ENCODE peak calls at places on chromosomes 16 and 17, in seven cellular contexts. G, B, Z, X, N, S and W are unnamed samples.

GRCh38 chr16:65489531-65490023 is 367.7 kb upstream of the CDH11 start:
- DNase-seq in X (no peak), Z (no peak), N (no peak), S (no peak), G (no peak), B (peak), W (no peak)

GRCh38 chr17:72715906-72716572 is 376.4 kb downstream of the SLC39A11 start:
- DNase-seq in G (no peak), N (no peak), B (peak), Z (peak), X (no peak), S (peak), W (peak)

GRCh38 chr16:78961464-78961863 is 639.1 kb downstream of the MAF start:
- DNase-seq in X (no peak), S (no peak), G (no peak), N (no peak), Z (no peak), B (no peak), W (no peak)

GRCh38 chr17:10042589-10043244 is 137.6 kb upstream of the RCVRN start:
- DNase-seq in Z (no peak), S (no peak), N (no peak), G (no peak), X (no peak), B (no peak), W (no peak)

GRCh38 chr17:13199425-13199824 is 181.6 kb upstream of the ELAC2 start:
- DNase-seq in B (no peak), N (no peak), S (no peak), Z (no peak), G (no peak), X (no peak), W (no peak)

GRCh38 chr16:4850211-4850610 is 2.9 kb downstream of the UBN1 start:
- DNase-seq in N (no peak), X (no peak), G (no peak), B (no peak), Z (peak), S (peak), W (no peak)

GRCh38 chr17:72123964-72124791 is 3.4 kb downstream of the SOX9 start:
- DNase-seq in S (no peak), B (no peak), N (no peak), Z (no peak), G (peak), X (peak), W (no peak)

GRCh38 chr17:49434821-49435581 is 20.3 kb upstream of the PHB1 start:
- DNase-seq in S (peak), X (peak), G (peak), Z (peak), B (peak), N (peak), W (peak)

GRCh38 chr17:82242977-82243647 is 14.3 kb downstream of the SLC16A3 start:
- DNase-seq in X (no peak), S (peak), B (no peak), G (no peak), Z (peak), N (no peak), W (no peak)

GRCh38 chr17:80063815-80064585 is 27.6 kb downstream of the CCDC40 start:
- DNase-seq in S (peak), N (no peak), B (peak), X (no peak), Z (peak), G (no peak), W (peak)

GRCh38 chr17:82180776-82181528 is 31.7 kb downstream of the CCDC57 start:
- DNase-seq in N (no peak), G (no peak), B (no peak), Z (no peak), X (no peak), S (no peak), W (no peak)

GRCh38 chr17:27609606-27610303 is 21.2 kb upstream of the LGALS9 start:
- DNase-seq in Z (peak), B (peak), S (peak), G (peak), N (no peak), X (no peak), W (no peak)

GRCh38 chr17:1108560-1108809 is 71.3 kb downstream of the ABR start:
- DNase-seq in N (no peak), S (peak), B (peak), Z (no peak), G (no peak), X (no peak), W (no peak)

GRCh38 chr17:13413001-13413400 is 188.7 kb downstream of the HS3ST3A1 start:
- DNase-seq in G (no peak), X (no peak), S (no peak), Z (peak), B (no peak), N (no peak), W (peak)

GRCh38 chr16:31064882-31065461 is 9.1 kb downstream of the ZNF668 start:
- DNase-seq in S (peak), Z (peak), B (no peak), N (no peak), X (no peak), G (no peak), W (peak)

GRCh38 chr16:80700558-80700957 is 103.8 kb downstream of the CDYL2 start:
- DNase-seq in B (no peak), X (no peak), G (no peak), N (no peak), S (no peak), Z (no peak), W (no peak)

GRCh38 chr17:43766413-43767052 is 7.9 kb upstream of the SOST start:
- DNase-seq in N (peak), X (peak), S (peak), Z (peak), B (peak), G (peak), W (peak)

GRCh38 chr16:88752386-88753002 is 32.5 kb downstream of the PIEZO1 start:
- DNase-seq in B (no peak), S (no peak), Z (no peak), G (no peak), X (no peak), N (no peak), W (no peak)

GRCh38 chr17:4154201-4154600 is 11.2 kb downstream of the CYB5D2 start:
- DNase-seq in Z (no peak), S (no peak), N (no peak), X (no peak), B (no peak), G (no peak), W (no peak)

GRCh38 chr16:48366165-48367093 is 18.8 kb downstream of the SIAH1 start:
- DNase-seq in G (peak), N (no peak), S (peak), Z (peak), X (no peak), B (peak), W (peak)

GRCh38 chr17:42387663-42388380 is 420 bp downstream of the STAT3 start:
- DNase-seq in X (peak), Z (no peak), G (peak), N (no peak), S (peak), B (peak), W (peak)

GRCh38 chr16:54285414-54286066 is 1.0 kb downstream of the IRX3 start:
- DNase-seq in S (no peak), Z (no peak), G (peak), X (no peak), B (peak), N (peak), W (no peak)

DNA sequence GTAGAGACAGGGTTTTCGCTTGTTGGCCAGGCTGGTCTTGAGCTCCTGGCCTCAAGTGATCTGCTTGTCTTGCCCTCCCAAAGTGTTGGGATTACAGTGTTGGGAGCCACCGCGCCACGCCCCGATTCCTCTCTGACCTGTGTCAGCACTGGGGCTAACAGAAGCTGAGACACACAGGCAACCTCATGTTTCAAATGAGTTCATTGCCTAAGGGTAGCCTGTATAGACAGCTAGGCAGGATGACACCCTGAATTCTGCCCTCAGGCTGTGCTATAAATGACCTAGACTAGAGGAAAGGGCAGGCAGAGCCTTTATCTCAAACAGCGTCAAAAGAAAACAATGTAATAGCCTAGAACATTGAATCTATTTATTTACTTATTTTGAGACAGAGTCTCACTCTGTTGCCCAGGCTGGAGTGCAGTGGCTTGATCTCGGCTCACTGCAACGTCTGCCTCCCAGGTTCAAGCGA is 2.3 kb upstream of the CDK3 start:
- DNase-seq in N (no peak), X (no peak), Z (no peak), B (peak), G (no peak), S (no peak), W (peak)
- H4K8ac ChIP-seq in N (no peak), X (no peak), Z (no peak), B (no peak), G (no peak), S (no peak), W (peak)

GRCh38 chr16:58842746-58843145 is 108.6 kb upstream of the GOT2 start:
- DNase-seq in X (no peak), B (no peak), G (no peak), Z (no peak), N (no peak), S (no peak), W (no peak)
- H3K27ac ChIP-seq in X (no peak), B (no peak), G (no peak), Z (no peak), N (no peak), S (no peak), W (no peak)

GRCh38 chr16:1028524-1029258 is 43.9 kb upstream of the SSTR5 start:
- DNase-seq in X (no peak), S (no peak), B (no peak), G (no peak), N (no peak), Z (no peak), W (no peak)
- H3K18ac ChIP-seq in X (no peak), S (no peak), B (no peak), G (no peak), N (peak), Z (no peak), W (no peak)

GRCh38 chr16:2365895-2366294 is 25.4 kb upstream of the ABCA3 start:
- DNase-seq in B (no peak), S (peak), X (no peak), N (no peak), G (no peak), Z (peak), W (peak)
- H4K8ac ChIP-seq in B (no peak), S (no peak), X (no peak), N (no peak), G (no peak), Z (no peak), W (no peak)

DNA sequence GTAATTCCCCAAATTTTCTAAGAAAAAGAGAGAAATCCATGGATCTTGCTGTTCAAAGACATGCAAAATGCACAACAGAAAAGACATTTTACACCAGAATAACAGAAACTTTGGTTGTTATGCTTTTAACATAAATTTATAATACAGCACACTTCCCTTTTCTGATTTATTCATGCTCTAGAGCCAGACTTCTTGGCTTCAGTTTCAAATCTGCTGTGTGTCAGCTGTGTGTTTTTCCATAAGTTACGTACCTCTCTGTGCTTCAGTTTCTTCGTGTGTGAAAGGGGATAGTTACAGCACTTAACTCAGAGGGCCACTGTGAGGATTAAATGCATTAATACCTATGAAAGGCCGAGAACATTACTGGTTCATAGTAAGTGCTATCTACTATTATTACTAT is 6.8 kb upstream of the CCL3L1 start:
- DNase-seq in G (no peak), B (no peak), S (no peak), N (no peak), Z (no peak), X (no peak), W (no peak)
- H3K27ac ChIP-seq in G (no peak), B (no peak), S (no peak), N (no peak), Z (no peak), X (no peak), W (no peak)

DNA sequence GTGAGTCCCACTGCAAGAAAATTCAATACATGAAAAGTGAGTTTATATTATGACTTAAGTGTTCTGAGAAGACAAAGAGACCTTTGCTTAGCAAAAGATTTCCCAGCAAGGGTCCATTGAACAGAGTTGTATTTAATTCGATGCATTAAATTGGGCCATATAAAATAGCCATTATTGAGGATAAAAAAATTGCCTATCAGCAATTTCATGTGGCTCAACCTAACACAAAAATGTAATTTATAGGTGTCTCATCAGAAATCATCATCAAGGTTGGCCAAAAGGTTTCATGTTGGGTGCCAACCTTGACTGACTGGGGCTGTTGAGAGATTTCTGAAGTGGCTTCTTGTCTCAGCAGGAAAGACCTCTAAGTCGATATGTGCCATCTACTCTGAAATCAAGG is 84.8 kb upstream of the TOX3 start:
- DNase-seq in S (no peak), X (no peak), Z (no peak), N (no peak), B (no peak), G (no peak), W (no peak)
- H3K18ac ChIP-seq in S (no peak), X (no peak), Z (no peak), N (no peak), B (no peak), G (no peak), W (no peak)

GRCh38 chr16:84876873-84877606 is 57.3 kb downstream of the CRISPLD2 start:
- DNase-seq in G (peak), N (no peak), B (peak), X (no peak), S (no peak), Z (no peak), W (no peak)
- H4K8ac ChIP-seq in G (no peak), N (no peak), B (no peak), X (peak), S (no peak), Z (no peak), W (no peak)